ENCODE peak calls at places on chromosome 9, in four cellular contexts. S is PC-3, T is neuronal stem cell, G is neural progenitor cell. P is an unnamed sample.

GRCh38 chr9:16191691-16192402 is 639.0 kb downstream of the CCDC171 start:
- DNase-seq in S (peak), T (peak), G (peak), P (peak)

GRCh38 chr9:2355594-2355993 is 266.0 kb upstream of the VLDLR start:
- DNase-seq in S (no peak), T (no peak), G (no peak), P (no peak)

GRCh38 chr9:20618361-20618799 is 3.9 kb downstream of the MLLT3 start:
- DNase-seq in S (peak), T (no peak), G (no peak), P (no peak)

GRCh38 chr9:16884952-16885513 is 14.6 kb upstream of the BNC2 start:
- DNase-seq in S (peak), T (no peak), G (no peak), P (peak)

GRCh38 chr9:136059321-136059791 is 35.7 kb downstream of the NACC2 start:
- DNase-seq in S (no peak), T (no peak), G (peak), P (peak)

GRCh38 chr9:94860678-94861588 is 134.4 kb downstream of the AOPEP start:
- DNase-seq in S (no peak), T (no peak), G (no peak), P (no peak)

GRCh38 chr9:135931349-135931820 is 24.0 kb upstream of the CAMSAP1 start:
- DNase-seq in S (no peak), T (no peak), G (no peak), P (no peak)

GRCh38 chr9:4680750-4681149 is 1.4 kb downstream of the CDC37L1 start:
- DNase-seq in S (no peak), T (no peak), G (no peak), P (no peak)

GRCh38 chr9:129031514-129031913 is 3.4 kb upstream of the SH3GLB2 start:
- DNase-seq in S (no peak), T (no peak), G (no peak), P (no peak)

GRCh38 chr9:129030191-129030590 is 2.1 kb upstream of the SH3GLB2 start:
- DNase-seq in S (no peak), T (no peak), G (no peak), P (no peak)

GRCh38 chr9:129032541-129033159 is 3.8 kb upstream of the MIGA2 start:
- DNase-seq in S (no peak), T (no peak), G (no peak), P (no peak)

GRCh38 chr9:129036241-129036922 is at the start of gene MIGA2:
- DNase-seq in S (peak), T (peak), G (peak), P (peak)

DNA sequence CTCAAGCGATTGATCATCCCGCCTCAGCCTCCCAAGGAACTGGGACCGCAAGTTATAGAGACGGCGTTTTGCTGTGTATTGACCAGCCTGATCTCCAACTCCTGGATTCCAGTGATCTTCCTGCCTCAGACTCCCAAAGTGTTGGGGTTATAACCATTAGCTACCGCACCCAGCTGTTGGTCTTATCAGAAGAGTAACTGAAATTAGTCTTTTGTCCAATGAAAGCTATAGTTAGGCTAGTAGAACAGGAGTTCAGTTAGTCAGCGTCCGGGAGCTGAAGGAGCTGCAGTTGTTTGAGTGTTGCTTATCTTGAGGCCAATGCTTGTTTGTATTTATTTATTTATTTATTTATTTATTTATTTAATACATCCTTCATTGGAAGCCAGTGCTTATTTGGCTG is 3.2 kb upstream of the MIGA2 start:
- DNase-seq in S (no peak), T (no peak), G (no peak), P (no peak)
- H2AFZ ChIP-seq in S (no peak), T (peak), G (no peak), P (no peak)

GRCh38 chr9:92661127-92661526 is 8.8 kb downstream of the IPPK start:
- DNase-seq in S (no peak), T (no peak), G (no peak), P (no peak)

GRCh38 chr9:92660266-92660665 is 9.7 kb downstream of the IPPK start:
- DNase-seq in S (no peak), T (no peak), G (no peak), P (no peak)

GRCh38 chr9:92658176-92658575 is 11.8 kb downstream of the IPPK start:
- DNase-seq in S (no peak), T (no peak), G (no peak), P (no peak)

GRCh38 chr9:92658611-92659010 is 11.3 kb downstream of the IPPK start:
- DNase-seq in S (no peak), T (no peak), G (no peak), P (no peak)

GRCh38 chr9:92659601-92660000 is 10.3 kb downstream of the IPPK start:
- DNase-seq in S (no peak), T (peak), G (peak), P (no peak)
- H2AFZ ChIP-seq in S (no peak), T (peak), G (no peak), P (no peak)

GRCh38 chr9:114958021-114958846 is 27.8 kb upstream of the TNFSF8 start:
- DNase-seq in S (no peak), T (no peak), G (no peak), P (no peak)
- H2AFZ ChIP-seq in S (no peak), T (no peak), G (no peak), P (no peak)

GRCh38 chr9:101397746-101398334 is 578 bp downstream of the MRPL50 start:
- DNase-seq in S (no peak), T (no peak), G (no peak), P (peak)
- H2AFZ ChIP-seq in S (peak), T (peak), G (peak), P (peak)

GRCh38 chr9:134640491-134641172 is 971 bp upstream of the COL5A1 start:
- DNase-seq in S (no peak), T (no peak), G (peak), P (no peak)
- H2AFZ ChIP-seq in S (peak), T (peak), G (peak), P (peak)

GRCh38 chr9:108056083-108056804 is 566.7 kb upstream of the KLF4 start:
- DNase-seq in S (peak), T (no peak), G (no peak), P (no peak)

GRCh38 chr9:108060165-108060564 is 570.6 kb upstream of the KLF4 start:
- DNase-seq in S (no peak), T (no peak), G (no peak), P (no peak)

GRCh38 chr9:108058137-108058779 is 568.7 kb upstream of the KLF4 start:
- DNase-seq in S (no peak), T (no peak), G (peak), P (no peak)

GRCh38 chr9:108056805-108057386 is 567.3 kb upstream of the KLF4 start:
- DNase-seq in S (peak), T (no peak), G (no peak), P (no peak)

GRCh38 chr9:108057421-108058136 is 568.0 kb upstream of the KLF4 start:
- DNase-seq in S (peak), T (no peak), G (no peak), P (no peak)
- H2AFZ ChIP-seq in S (no peak), T (no peak), G (peak), P (peak)